ENCODE peak calls at places on chromosomes 7 and 10, in ten cellular contexts. X is fibroblast of lung, Z is AG04450, F is left ventricle myocardium inferior, L is thoracic aorta, A is H9, D is adrenal gland, M is SJSA1, G is cardiac muscle cell, Y is body of pancreas. J is an unnamed sample.

GRCh38 chr10:31010062-31010461 is 21.6 kb downstream of the ZNF438 start:
- DNase-seq in X (no peak), Z (no peak), F (no peak), L (no peak), A (no peak), D (no peak), M (no peak), G (no peak), Y (no peak), J (no peak)

GRCh38 chr7:39459606-39460090 is 106.6 kb upstream of the YAE1 start:
- DNase-seq in X (no peak), Z (no peak), F (no peak), L (no peak), A (no peak), D (no peak), M (no peak), G (no peak), Y (no peak), J (no peak)

GRCh38 chr10:122462533-122463465 is 1.4 kb downstream of the HTRA1 start:
- DNase-seq in X (peak; percentile 53), Z (no peak), F (peak; percentile 72), L (no peak), A (no peak), D (peak; percentile 56), M (peak; percentile 21), G (peak; percentile 35), Y (peak; percentile 24), J (no peak)

GRCh38 chr7:45031829-45032228 is 31.8 kb downstream of the CCM2 start:
- DNase-seq in X (no peak), Z (no peak), F (no peak), L (no peak), A (no peak), D (no peak), M (no peak), G (no peak), Y (no peak), J (no peak)

GRCh38 chr10:78775891-78776290 is 292.9 kb upstream of the ZMIZ1 start:
- DNase-seq in X (no peak), Z (no peak), F (no peak), L (no peak), A (no peak), D (no peak), M (no peak), G (no peak), Y (no peak), J (no peak)

GRCh38 chr7:127731431-127732080 is 79.6 kb downstream of the SND1 start:
- DNase-seq in X (no peak), Z (no peak), F (no peak), L (no peak), A (no peak), D (no peak), M (no peak), G (no peak), Y (no peak), J (no peak)

GRCh38 chr7:117171106-117171505 is 151.8 kb downstream of the WNT2 start:
- DNase-seq in X (no peak), Z (no peak), F (no peak), L (no peak), A (peak; percentile 36), D (no peak), M (no peak), G (no peak), Y (no peak), J (no peak)

GRCh38 chr7:36160313-36160712 is 7.3 kb downstream of the EEPD1 start:
- DNase-seq in X (no peak), Z (no peak), F (no peak), L (no peak), A (no peak), D (no peak), M (no peak), G (no peak), Y (peak; percentile 26), J (no peak)

GRCh38 chr7:11437987-11438386 is 394.0 kb downstream of the THSD7A start:
- DNase-seq in X (peak; percentile 53), Z (peak; percentile 6), F (no peak), L (no peak), A (no peak), D (no peak), M (no peak), G (no peak), Y (no peak), J (no peak)

GRCh38 chr10:33329178-33329577 is 5.3 kb downstream of the NRP1 start:
- DNase-seq in X (no peak), Z (no peak), F (no peak), L (no peak), A (no peak), D (no peak), M (no peak), G (no peak), Y (no peak), J (no peak)

GRCh38 chr10:130243015-130243414 is 106.8 kb downstream of the GLRX3 start:
- DNase-seq in X (no peak), Z (no peak), F (no peak), L (no peak), A (no peak), D (no peak), M (no peak), G (no peak), Y (no peak), J (no peak)

GRCh38 chr10:114663631-114664030 is 5.6 kb upstream of the ABLIM1 start:
- DNase-seq in X (peak; percentile 25), Z (no peak), F (no peak), L (no peak), A (peak; percentile 39), D (peak; percentile 41), M (no peak), G (peak; percentile 35), Y (peak; percentile 24), J (no peak)

GRCh38 chr10:124983321-124983720 is 41.4 kb downstream of the ZRANB1 start:
- DNase-seq in X (peak; percentile 40), Z (no peak), F (no peak), L (no peak), A (no peak), D (no peak), M (no peak), G (no peak), Y (no peak), J (no peak)

GRCh38 chr7:39688611-39689485 is 65.5 kb downstream of the RALA start:
- DNase-seq in X (peak; percentile 60), Z (no peak), F (no peak), L (no peak), A (no peak), D (no peak), M (peak; percentile 15), G (no peak), Y (no peak), J (peak; percentile 52)

GRCh38 chr10:6917125-6917524 is 337.0 kb upstream of the PRKCQ start:
- DNase-seq in X (no peak), Z (no peak), F (no peak), L (no peak), A (no peak), D (peak; percentile 17), M (no peak), G (no peak), Y (no peak), J (no peak)

GRCh38 chr10:6920072-6921019 is 340.3 kb upstream of the PRKCQ start:
- DNase-seq in X (peak; percentile 52), Z (no peak), F (peak; percentile 55), L (no peak), A (peak; percentile 84), D (peak; percentile 74), M (no peak), G (peak; percentile 83), Y (peak; percentile 70), J (no peak)

GRCh38 chr10:6919077-6919476 is 339.0 kb upstream of the PRKCQ start:
- DNase-seq in X (no peak), Z (no peak), F (no peak), L (no peak), A (no peak), D (no peak), M (no peak), G (no peak), Y (no peak), J (no peak)

GRCh38 chr10:6916601-6917000 is 336.5 kb upstream of the PRKCQ start:
- DNase-seq in X (no peak), Z (no peak), F (no peak), L (no peak), A (no peak), D (no peak), M (no peak), G (no peak), Y (no peak), J (no peak)

GRCh38 chr10:6918305-6918704 is 338.2 kb upstream of the PRKCQ start:
- DNase-seq in X (no peak), Z (no peak), F (no peak), L (no peak), A (peak; percentile 60), D (peak; percentile 24), M (no peak), G (no peak), Y (peak; percentile 28), J (no peak)
- H3K27ac ChIP-seq in X (no peak overlapping the region), Z (no peak overlapping the region), F (no peak overlapping the region), L (no peak overlapping the region), A (no peak overlapping the region), D (no peak overlapping the region), M (no peak overlapping the region), G (no peak overlapping the region), Y (no peak overlapping the region), J (no peak overlapping the region)

GRCh38 chr10:109696462-109696861 is 226.8 kb downstream of the XPNPEP1 start:
- DNase-seq in X (no peak), Z (no peak), F (no peak), L (no peak), A (no peak), D (no peak), M (no peak), G (no peak), Y (no peak), J (no peak)
- H3K27ac ChIP-seq in X (no peak overlapping the region), Z (no peak overlapping the region), F (no peak overlapping the region), L (no peak overlapping the region), A (no peak overlapping the region), D (no peak overlapping the region), M (no peak overlapping the region), G (no peak overlapping the region), Y (no peak overlapping the region), J (no peak overlapping the region)

DNA sequence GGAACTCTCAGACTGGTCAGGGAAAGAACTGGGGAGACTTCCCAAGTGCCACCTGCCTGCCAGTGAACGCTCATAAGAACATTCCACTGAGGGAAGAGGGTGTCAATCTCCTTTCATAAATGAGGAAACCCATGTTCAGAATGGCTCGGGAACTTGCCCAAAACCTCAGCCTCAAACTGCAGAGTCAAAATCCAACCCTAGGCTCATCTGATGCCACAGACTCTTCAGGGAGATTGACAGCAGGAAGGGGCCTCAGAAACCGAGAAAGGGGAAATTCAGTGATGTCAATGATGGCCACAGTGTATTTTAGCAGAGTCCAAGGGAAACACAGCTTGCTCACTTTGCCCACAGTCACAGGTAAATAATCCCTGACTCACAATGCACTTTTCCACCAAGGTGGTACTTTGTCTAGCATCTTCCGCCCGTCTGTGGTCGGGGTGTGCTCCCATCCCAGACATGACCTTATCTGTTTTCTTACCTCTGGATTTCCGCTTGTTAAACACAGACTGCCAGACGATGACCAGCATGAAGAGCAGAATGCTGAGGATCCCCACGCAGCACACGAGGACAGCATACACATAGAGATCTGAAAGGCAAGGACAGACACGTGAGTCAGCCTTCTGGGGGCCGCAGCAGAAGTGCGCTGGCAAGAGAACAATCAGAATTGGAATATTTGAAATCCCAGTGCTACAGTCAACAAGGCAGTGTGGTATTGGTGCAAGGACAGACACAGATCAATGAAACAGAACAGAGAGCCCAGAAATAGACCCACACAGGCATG is 38.4 kb downstream of the VSTM4 start:
- DNase-seq in X (peak; percentile 40), Z (no peak), F (no peak), L (no peak), A (no peak), D (peak; percentile 86), M (no peak), G (no peak), Y (no peak), J (no peak)
- H3K27ac ChIP-seq in X (no peak overlapping the region), Z (no peak overlapping the region), F (no peak overlapping the region), L (no peak overlapping the region), A (no peak overlapping the region), D (peak overlapping the region; percentile 74), M (no peak overlapping the region), G (no peak overlapping the region), Y (no peak overlapping the region), J (no peak overlapping the region)

GRCh38 chr7:32618987-32619386 is 123.7 kb downstream of the AVL9 start:
- DNase-seq in X (peak; percentile 7), Z (no peak), F (no peak), L (no peak), A (no peak), D (no peak), M (no peak), G (no peak), Y (no peak), J (no peak)
- H3K27ac ChIP-seq in X (no peak overlapping the region), Z (no peak overlapping the region), F (no peak overlapping the region), L (no peak overlapping the region), A (no peak overlapping the region), D (no peak overlapping the region), M (no peak overlapping the region), G (no peak overlapping the region), Y (no peak overlapping the region), J (no peak overlapping the region)

J was measured in epithelial cell of prostate.